ENCODE peak calls at places on chromosomes 12 and 14, in six cellular contexts. I is astrocyte of the spinal cord, H is RWPE1, N is tibial artery, E is endothelial cell, A is cardiac fibroblast. K is an unnamed sample.

GRCh38 chr12:116964004-116964739 is 53.4 kb downstream of the FBXW8 start:
- DNase-seq in A (no peak), H (no peak), N (no peak), E (no peak), I (no peak), K (no peak)

GRCh38 chr14:74213907-74214803 is 25.1 kb upstream of the VSX2 start:
- DNase-seq in I (no peak), A (no peak), E (no peak), H (no peak), N (no peak), K (no peak)

GRCh38 chr12:19003110-19003509 is 126.4 kb upstream of the PLEKHA5 start:
- DNase-seq in N (no peak), A (peak), I (no peak), H (no peak), E (no peak), K (no peak)

GRCh38 chr12:103705098-103705497 is 118.0 kb downstream of the STAB2 start:
- DNase-seq in E (no peak), A (no peak), N (no peak), I (no peak), H (no peak), K (no peak)

GRCh38 chr12:1740161-1740948 is 49.5 kb downstream of the ADIPOR2 start:
- DNase-seq in E (no peak), A (no peak), H (no peak), I (no peak), N (no peak), K (no peak)

GRCh38 chr14:54173782-54174181 is 217.2 kb upstream of the BMP4 start:
- DNase-seq in H (no peak), I (no peak), A (peak), E (no peak), N (no peak), K (no peak)

GRCh38 chr14:89417469-89418225 is 614 bp upstream of the FOXN3 start:
- DNase-seq in E (peak), H (no peak), I (peak), A (peak), N (peak), K (no peak)

GRCh38 chr12:53456654-53457366 is 4.9 kb downstream of the PCBP2 start:
- DNase-seq in H (no peak), E (no peak), N (no peak), I (no peak), A (no peak), K (no peak)

GRCh38 chr12:52044284-52044983 is 6.8 kb upstream of the NR4A1 start:
- DNase-seq in H (no peak), E (no peak), A (peak), I (peak), N (peak), K (no peak)

GRCh38 chr12:118220697-118221096 is 84.8 kb downstream of the PEBP1 start:
- DNase-seq in I (no peak), E (no peak), H (no peak), A (no peak), N (no peak), K (no peak)

GRCh38 chr14:61388173-61388975 is 67.0 kb downstream of the PRKCH start:
- DNase-seq in H (peak), N (no peak), I (peak), A (peak), E (no peak), K (no peak)

GRCh38 chr12:49622501-49623141 is 740 bp upstream of the PRPF40B start:
- DNase-seq in I (no peak), E (no peak), H (peak), N (no peak), A (no peak), K (no peak)

GRCh38 chr12:55972045-55972843 is 1.6 kb upstream of the RAB5B start:
- DNase-seq in I (peak), E (no peak), N (no peak), H (peak), A (peak), K (no peak)

GRCh38 chr12:73186272-73186671 is 914.1 kb downstream of the TRHDE start:
- DNase-seq in I (no peak), H (no peak), E (no peak), N (no peak), A (no peak), K (no peak)

GRCh38 chr12:94971923-94972322 is 31.6 kb downstream of the NDUFA12 start:
- DNase-seq in I (no peak), A (no peak), N (no peak), E (no peak), H (no peak), K (no peak)

GRCh38 chr12:122022393-122023338 is 982 bp downstream of the BCL7A start:
- DNase-seq in H (peak), A (peak), N (peak), I (peak), E (peak), K (no peak)

GRCh38 chr14:64879635-64880381 is at the start of gene SPTB:
- DNase-seq in I (no peak), H (peak), E (peak), A (no peak), N (no peak), K (no peak)

GRCh38 chr14:23302290-23303225 is at the start of gene PPP1R3E:
- DNase-seq in N (peak), A (peak), E (peak), I (peak), H (peak), K (no peak)

GRCh38 chr12:121751034-121751433 is 38.5 kb downstream of the TMEM120B start:
- DNase-seq in E (no peak), A (no peak), N (no peak), I (no peak), H (no peak), K (no peak)

GRCh38 chr14:30283822-30284446 is 275.0 kb upstream of the G2E3 start:
- DNase-seq in N (no peak), I (peak), A (peak), E (peak), H (peak), K (no peak)

GRCh38 chr12:109542014-109542413 is 31.3 kb downstream of the MMAB start:
- DNase-seq in A (peak), N (no peak), E (no peak), I (peak), H (peak), K (no peak)

GRCh38 chr12:6915023-6915788 is 826 bp downstream of the ENO2 start:
- DNase-seq in N (peak), H (no peak), I (no peak), E (no peak), A (no peak), K (peak)

GRCh38 chr14:55731881-55732498 is 152.0 kb downstream of the KTN1 start:
- DNase-seq in H (no peak), N (no peak), E (peak), I (peak), A (peak), K (no peak)

GRCh38 chr14:80055912-80056801 is 155.1 kb downstream of the DIO2 start:
- DNase-seq in I (peak), N (peak), A (peak), H (peak), E (peak), K (no peak)

GRCh38 chr12:71472441-71472911 is 32.9 kb downstream of the LGR5 start:
- DNase-seq in I (no peak), E (no peak), H (no peak), A (no peak), N (no peak), K (no peak)

GRCh38 chr12:46364777-46365580 is 7.6 kb downstream of the SLC38A2 start:
- DNase-seq in A (peak), E (no peak), N (no peak), H (no peak), I (peak), K (no peak)

GRCh38 chr12:78402366-78403134 is 462.0 kb upstream of the SYT1 start:
- DNase-seq in H (no peak), I (no peak), E (no peak), N (no peak), A (no peak), K (no peak)

GRCh38 chr12:102702447-102703114 is 214.5 kb downstream of the PAH start:
- DNase-seq in I (peak), E (peak), H (peak), A (peak), N (no peak), K (no peak)

GRCh38 chr14:67683821-67684220 is 9.4 kb upstream of the VTI1B start:
- DNase-seq in I (no peak), H (no peak), N (no peak), E (no peak), A (no peak), K (no peak)

GRCh38 chr14:72892103-72892878 is 1.6 kb downstream of the DPF3 start:
- DNase-seq in E (peak), A (peak), I (peak), N (no peak), H (peak), K (no peak)

GRCh38 chr14:46048127-46048526 is 603.5 kb downstream of the RPL10L start:
- DNase-seq in N (no peak), A (no peak), H (peak), E (peak), I (peak), K (no peak)

GRCh38 chr12:65885312-65885711 is 61.0 kb downstream of the HMGA2 start:
- DNase-seq in E (no peak), N (no peak), I (no peak), H (no peak), A (peak), K (no peak)

GRCh38 chr12:65882504-65882903 is 58.2 kb downstream of the HMGA2 start:
- DNase-seq in N (no peak), E (no peak), H (no peak), I (no peak), A (no peak), K (no peak)

GRCh38 chr12:65881348-65881961 is 57.2 kb downstream of the HMGA2 start:
- DNase-seq in E (peak), N (peak), I (peak), A (peak), H (no peak), K (no peak)

GRCh38 chr12:65879878-65880277 is 55.6 kb downstream of the HMGA2 start:
- DNase-seq in E (no peak), A (peak), N (no peak), H (no peak), I (peak), K (no peak)

DNA sequence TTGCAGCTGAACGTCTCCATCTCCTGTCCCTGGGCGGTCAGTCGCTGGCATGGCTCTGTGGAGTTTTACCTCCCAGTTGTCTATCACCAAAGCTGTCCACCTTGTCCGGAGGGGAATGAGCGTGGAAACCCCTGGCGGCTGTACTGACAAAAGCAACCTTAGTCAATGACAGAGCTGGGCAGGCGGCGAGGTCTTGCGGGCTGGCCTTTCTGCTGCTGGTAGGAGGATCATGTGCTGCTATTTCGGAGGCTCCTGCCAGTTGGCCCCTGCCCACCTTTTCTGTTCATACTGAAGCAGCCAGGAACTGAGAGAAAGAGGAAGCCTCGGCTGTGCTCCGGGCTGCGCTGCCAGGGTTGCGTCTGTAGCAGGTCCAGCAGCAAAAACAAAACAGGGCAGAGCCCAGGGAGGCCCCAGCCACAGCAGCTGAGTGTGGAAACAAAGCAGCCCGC is 57.7 kb downstream of the HMGA2 start:
- DNase-seq in N (peak), E (peak), A (peak), I (peak), H (no peak), K (peak)
- TF ChIP-seq CTCF in N (peak), E (no peak), A (peak), I (peak), H (no peak), K (peak)

DNA sequence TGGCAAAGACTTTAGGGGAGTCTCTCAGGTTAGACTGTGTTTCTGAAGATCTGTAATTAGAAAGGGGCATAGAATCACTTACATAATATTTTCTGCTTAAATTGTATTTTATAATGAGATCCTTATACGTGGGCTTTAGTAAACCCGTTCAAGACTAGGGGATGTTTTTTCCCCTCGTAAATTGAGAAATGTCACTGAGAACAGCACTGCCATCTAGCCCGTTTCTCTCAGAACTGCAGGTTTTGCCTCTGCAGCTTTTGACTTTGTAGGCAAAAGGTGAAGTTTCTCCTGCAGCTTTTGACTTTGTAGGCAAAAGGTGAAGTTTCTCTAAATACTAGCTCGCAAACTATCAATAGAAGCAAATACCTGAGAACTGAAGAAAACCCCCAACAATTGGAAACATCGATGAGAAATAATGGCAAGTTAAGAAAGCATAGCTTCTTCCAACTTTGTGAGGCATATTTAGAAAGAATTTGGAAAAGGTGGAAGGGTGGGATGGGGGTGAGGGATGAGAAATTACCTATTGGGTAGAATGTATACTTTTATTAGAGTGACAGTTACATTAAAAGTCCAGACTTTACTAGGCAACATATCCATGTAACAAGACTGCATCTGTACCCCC is 9.9 kb upstream of the ASPG start:
- DNase-seq in I (no peak), E (peak), H (no peak), A (no peak), N (no peak), K (no peak)
- TF ChIP-seq CTCF in I (peak), E (no peak), H (peak), A (peak), N (no peak), K (peak)

DNA sequence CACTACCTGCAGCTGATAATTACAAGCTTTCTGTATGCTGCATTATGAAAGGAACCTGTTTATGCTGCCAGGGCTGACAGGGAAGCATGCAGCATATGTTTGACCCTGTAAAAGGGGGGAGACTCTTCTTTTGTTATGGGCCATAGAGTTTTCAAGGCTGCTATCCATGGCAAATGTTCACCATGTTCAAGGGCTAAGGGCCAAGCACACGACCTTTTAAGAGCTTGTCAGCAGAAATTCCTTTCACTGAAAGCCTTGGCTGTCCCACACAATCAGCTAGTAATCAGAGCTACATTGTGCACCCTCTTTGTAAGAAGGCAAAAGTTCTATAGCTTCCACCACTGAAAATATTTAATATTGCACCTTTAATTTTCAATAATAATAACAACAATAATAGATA is 74.2 kb upstream of the MBIP start:
- DNase-seq in I (no peak), A (no peak), E (no peak), H (no peak), N (no peak), K (no peak)
- TF ChIP-seq CTCF in I (no peak), A (no peak), E (no peak), H (no peak), N (no peak), K (no peak)

GRCh38 chr12:108530141-108530540 is 15.1 kb downstream of the FICD start:
- DNase-seq in N (no peak), A (no peak), H (no peak), I (no peak), E (no peak), K (no peak)

GRCh38 chr12:108526482-108527234 is 11.6 kb downstream of the FICD start:
- DNase-seq in E (no peak), N (no peak), I (peak), A (peak), H (no peak), K (no peak)

GRCh38 chr12:108532061-108532848 is 17.2 kb downstream of the FICD start:
- DNase-seq in I (no peak), E (no peak), A (no peak), N (no peak), H (no peak), K (no peak)
- TF ChIP-seq CTCF in I (no peak), E (no peak), A (no peak), N (no peak), H (no peak), K (no peak)

DNA sequence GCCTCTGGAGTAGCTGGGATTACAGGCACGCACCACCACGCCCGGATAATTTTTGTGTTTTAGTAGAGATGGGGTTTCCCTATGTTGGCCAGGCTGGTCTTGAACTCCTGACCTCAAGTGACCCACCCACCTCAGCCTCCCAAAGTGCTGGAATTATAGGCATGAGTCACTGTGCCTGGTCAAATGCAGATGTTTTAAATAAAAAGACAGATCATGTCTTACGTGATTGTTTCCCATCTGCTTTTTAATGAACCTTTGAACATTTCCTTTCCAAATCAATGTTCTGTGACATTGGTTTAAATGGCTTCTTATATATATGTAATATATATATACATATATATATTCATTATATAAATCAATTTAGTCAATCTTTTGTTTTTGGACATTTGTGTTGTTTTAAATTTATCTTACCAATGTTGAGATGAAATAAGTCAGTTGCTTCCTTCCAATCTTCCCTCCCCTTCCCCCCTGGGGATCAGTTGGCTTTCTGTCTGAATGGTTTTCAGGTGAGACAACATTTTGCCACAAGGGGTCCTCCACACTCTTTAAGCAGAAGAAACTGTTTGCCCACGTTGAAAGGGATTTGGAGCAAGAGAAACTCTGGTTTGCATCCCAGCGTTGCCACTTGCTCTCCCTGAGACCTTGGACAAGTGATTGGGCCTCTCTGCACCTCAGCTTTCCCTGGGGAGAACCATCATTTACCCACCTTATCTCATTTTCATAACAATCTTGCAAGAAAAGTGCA is 47.6 kb upstream of the RBM19 start:
- DNase-seq in N (no peak), E (peak), I (peak), A (peak), H (peak), K (no peak)
- TF ChIP-seq CTCF in N (no peak), E (peak), I (peak), A (peak), H (no peak), K (peak)

DNA sequence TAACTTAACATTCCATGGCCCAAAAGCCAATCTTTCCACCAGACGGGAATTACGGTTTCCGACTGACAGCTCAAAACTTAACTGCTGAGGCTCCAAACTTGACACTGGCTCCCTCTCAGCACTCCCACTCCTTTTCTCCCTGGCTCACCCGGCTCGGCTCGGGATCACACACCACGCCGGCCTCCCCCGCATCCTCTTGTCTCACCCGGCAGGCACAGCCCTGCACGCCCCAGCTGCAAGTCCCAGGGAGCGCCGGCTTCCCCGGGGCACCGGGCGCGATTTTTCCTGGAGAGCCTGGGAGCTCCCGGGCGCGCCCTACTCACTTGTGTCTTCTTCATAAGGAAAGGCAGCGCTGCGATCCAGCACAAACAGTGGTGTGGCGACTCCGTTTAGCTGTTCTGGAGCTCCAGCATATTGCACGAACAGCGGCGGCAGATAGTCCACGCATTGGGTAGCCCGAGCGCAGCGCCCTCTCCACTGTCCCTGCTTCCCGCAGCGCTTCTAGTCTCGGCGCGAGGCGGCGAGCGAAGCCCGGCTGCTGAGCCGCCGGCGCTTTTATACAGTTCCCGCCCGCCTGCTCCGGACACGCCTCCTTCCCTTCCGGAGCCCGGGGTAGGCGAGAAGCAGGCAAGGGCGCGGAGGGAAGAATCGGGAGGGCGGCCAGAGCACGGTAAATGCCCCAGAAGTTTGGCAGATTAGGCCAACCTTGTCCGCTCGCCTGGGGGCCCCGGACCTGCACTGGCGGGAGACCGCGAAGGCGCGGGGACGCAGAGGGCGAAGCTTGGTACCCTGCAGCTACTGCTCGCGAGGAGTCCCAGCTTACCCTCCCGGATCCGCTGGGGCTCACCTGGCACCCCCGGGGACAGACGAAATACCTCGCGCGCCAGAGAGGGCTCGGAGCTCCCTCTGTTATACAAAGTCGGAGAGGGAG is at the start of gene KITLG:
- DNase-seq in A (peak), N (peak), E (peak), I (peak), H (peak), K (peak)
- TF ChIP-seq CTCF in A (peak), N (peak), E (no peak), I (peak), H (peak), K (peak)

GRCh38 chr12:132491349-132491663 is 1.4 kb downstream of the FBRSL1 start:
- DNase-seq in N (no peak), H (no peak), I (no peak), E (no peak), A (no peak), K (no peak)

GRCh38 chr12:132489078-132489601 is 811 bp upstream of the FBRSL1 start:
- DNase-seq in N (peak), I (no peak), A (no peak), H (no peak), E (peak), K (no peak)

GRCh38 chr12:132490481-132491348 is 764 bp downstream of the FBRSL1 start:
- DNase-seq in N (no peak), I (no peak), E (peak), A (peak), H (peak), K (no peak)

GRCh38 chr12:132488127-132489077 is 1.5 kb upstream of the FBRSL1 start:
- DNase-seq in H (no peak), A (no peak), E (no peak), N (no peak), I (no peak), K (peak)

GRCh38 chr12:132489602-132490239 is at the start of gene FBRSL1:
- DNase-seq in H (peak), N (peak), I (peak), A (peak), E (peak), K (no peak)
- TF ChIP-seq CTCF in H (no peak), N (no peak), I (no peak), A (no peak), E (no peak), K (peak)